ENCODE peak calls at places on chromosomes 16 and 17, in six cellular contexts. One of them, this sample, is unnamed. For H3K9me3, the result is how much of the 10 kb centered on the place peaks cover.

GRCh38 chr16:61937646-61938045 is 98.6 kb downstream of the CDH8 start:
- DNase-seq in A673: no peak
- DNase-seq in mucosa of descending colon: no peak
- DNase-seq in pancreas: no peak
- DNase-seq in adrenal gland: no peak
- DNase-seq in ascending aorta: no peak
- DNase-seq in this sample: no peak

GRCh38 chr17:10265100-10265810 is 66.8 kb upstream of the GAS7 start:
- DNase-seq in adrenal gland: no peak
- DNase-seq in A673: peak
- DNase-seq in pancreas: no peak
- DNase-seq in ascending aorta: no peak
- DNase-seq in mucosa of descending colon: no peak
- DNase-seq in this sample: no peak

GRCh38 chr17:80859004-80859941 is 132.4 kb upstream of the CHMP6 start:
- DNase-seq in mucosa of descending colon: peak
- DNase-seq in ascending aorta: peak
- DNase-seq in A673: peak
- DNase-seq in adrenal gland: peak
- DNase-seq in pancreas: peak
- DNase-seq in this sample: peak

GRCh38 chr16:86531193-86531550 is 20.8 kb downstream of the FOXF1 start:
- DNase-seq in pancreas: no peak
- DNase-seq in mucosa of descending colon: peak
- DNase-seq in A673: no peak
- DNase-seq in adrenal gland: peak
- DNase-seq in ascending aorta: no peak
- DNase-seq in this sample: peak

GRCh38 chr17:56653877-56654276 is 60.4 kb downstream of the NOG start:
- DNase-seq in pancreas: no peak
- DNase-seq in ascending aorta: no peak
- DNase-seq in adrenal gland: no peak
- DNase-seq in mucosa of descending colon: peak
- DNase-seq in A673: peak
- DNase-seq in this sample: peak

GRCh38 chr16:11004351-11004750 is 60.0 kb downstream of the CLEC16A start:
- DNase-seq in adrenal gland: no peak
- DNase-seq in pancreas: no peak
- DNase-seq in mucosa of descending colon: no peak
- DNase-seq in A673: no peak
- DNase-seq in ascending aorta: no peak
- DNase-seq in this sample: no peak

GRCh38 chr16:84233748-84234147 is 6.1 kb downstream of the KCNG4 start:
- DNase-seq in ascending aorta: no peak
- DNase-seq in pancreas: no peak
- DNase-seq in mucosa of descending colon: no peak
- DNase-seq in adrenal gland: no peak
- DNase-seq in A673: no peak
- DNase-seq in this sample: no peak

GRCh38 chr17:77400445-77400870 is 259.7 kb downstream of the SEC14L1 start:
- DNase-seq in adrenal gland: no peak
- DNase-seq in mucosa of descending colon: no peak
- DNase-seq in ascending aorta: no peak
- DNase-seq in A673: peak
- DNase-seq in pancreas: no peak
- DNase-seq in this sample: peak

GRCh38 chr16:6189216-6189615 is 1091.6 kb upstream of the EEF2KMT start:
- DNase-seq in pancreas: no peak
- DNase-seq in mucosa of descending colon: no peak
- DNase-seq in adrenal gland: no peak
- DNase-seq in ascending aorta: no peak
- DNase-seq in A673: no peak
- DNase-seq in this sample: no peak

GRCh38 chr17:17921192-17922082 is 50.8 kb downstream of the TOM1L2 start:
- DNase-seq in pancreas: no peak
- DNase-seq in A673: peak
- DNase-seq in mucosa of descending colon: no peak
- DNase-seq in ascending aorta: no peak
- DNase-seq in adrenal gland: no peak
- DNase-seq in this sample: peak

GRCh38 chr17:31457391-31458234 is 66.1 kb downstream of the RAB11FIP4 start:
- DNase-seq in pancreas: no peak
- DNase-seq in mucosa of descending colon: no peak
- DNase-seq in A673: no peak
- DNase-seq in ascending aorta: no peak
- DNase-seq in adrenal gland: no peak
- DNase-seq in this sample: peak

GRCh38 chr16:51596247-51596646 is 445.2 kb upstream of the SALL1 start:
- DNase-seq in A673: no peak
- DNase-seq in ascending aorta: no peak
- DNase-seq in pancreas: no peak
- DNase-seq in adrenal gland: no peak
- DNase-seq in mucosa of descending colon: no peak
- DNase-seq in this sample: no peak

GRCh38 chr17:45110676-45111611 is 21.4 kb downstream of the PLCD3 start:
- DNase-seq in adrenal gland: peak
- DNase-seq in ascending aorta: no peak
- DNase-seq in mucosa of descending colon: no peak
- DNase-seq in A673: no peak
- DNase-seq in pancreas: no peak
- DNase-seq in this sample: peak

GRCh38 chr17:75061055-75061438 is 14.0 kb downstream of the KCTD2 start:
- DNase-seq in ascending aorta: no peak
- DNase-seq in pancreas: no peak
- DNase-seq in adrenal gland: no peak
- DNase-seq in mucosa of descending colon: no peak
- DNase-seq in A673: no peak
- DNase-seq in this sample: no peak

GRCh38 chr17:54948380-54948779 is 20.1 kb downstream of the COX11 start:
- DNase-seq in pancreas: no peak
- DNase-seq in ascending aorta: no peak
- DNase-seq in A673: no peak
- DNase-seq in adrenal gland: no peak
- DNase-seq in mucosa of descending colon: no peak
- DNase-seq in this sample: no peak

GRCh38 chr17:69643686-69644085 is 229.2 kb downstream of the MAP2K6 start:
- DNase-seq in adrenal gland: no peak
- DNase-seq in A673: no peak
- DNase-seq in ascending aorta: no peak
- DNase-seq in pancreas: no peak
- DNase-seq in mucosa of descending colon: no peak
- DNase-seq in this sample: no peak

GRCh38 chr17:65156835-65157565 is 19.8 kb downstream of the RGS9 start:
- DNase-seq in pancreas: no peak
- DNase-seq in mucosa of descending colon: peak
- DNase-seq in ascending aorta: no peak
- DNase-seq in A673: no peak
- DNase-seq in adrenal gland: no peak
- DNase-seq in this sample: no peak

GRCh38 chr17:1931759-1932579 is 93.2 kb downstream of the RTN4RL1 start:
- DNase-seq in ascending aorta: no peak
- DNase-seq in adrenal gland: no peak
- DNase-seq in pancreas: peak
- DNase-seq in mucosa of descending colon: peak
- DNase-seq in A673: no peak
- DNase-seq in this sample: peak

GRCh38 chr17:80688994-80689635 is 144.5 kb downstream of the RPTOR start:
- DNase-seq in mucosa of descending colon: no peak
- DNase-seq in A673: no peak
- DNase-seq in adrenal gland: no peak
- DNase-seq in ascending aorta: no peak
- DNase-seq in pancreas: no peak
- DNase-seq in this sample: no peak

GRCh38 chr16:54026456-54026855 is 260.1 kb downstream of the IRX3 start:
- DNase-seq in pancreas: no peak
- DNase-seq in mucosa of descending colon: no peak
- DNase-seq in A673: no peak
- DNase-seq in adrenal gland: no peak
- DNase-seq in ascending aorta: no peak
- DNase-seq in this sample: no peak

GRCh38 chr17:48416971-48417370 is 13.0 kb downstream of the SKAP1 start:
- DNase-seq in adrenal gland: no peak
- DNase-seq in mucosa of descending colon: no peak
- DNase-seq in pancreas: no peak
- DNase-seq in ascending aorta: no peak
- DNase-seq in A673: no peak
- DNase-seq in this sample: no peak

GRCh38 chr16:50121721-50122445 is 31.2 kb upstream of the TENT4B start:
- DNase-seq in adrenal gland: no peak
- DNase-seq in A673: no peak
- DNase-seq in pancreas: no peak
- DNase-seq in ascending aorta: no peak
- DNase-seq in mucosa of descending colon: no peak
- DNase-seq in this sample: no peak

GRCh38 chr16:76207270-76207669 is 69.9 kb upstream of the CNTNAP4 start:
- DNase-seq in mucosa of descending colon: no peak
- DNase-seq in A673: no peak
- DNase-seq in ascending aorta: no peak
- DNase-seq in pancreas: no peak
- DNase-seq in adrenal gland: no peak
- DNase-seq in this sample: peak

GRCh38 chr16:46747777-46748651 is at the start of gene MYLK3:
- DNase-seq in A673: no peak
- DNase-seq in pancreas: no peak
- DNase-seq in ascending aorta: no peak
- DNase-seq in adrenal gland: no peak
- DNase-seq in mucosa of descending colon: no peak
- DNase-seq in this sample: peak

GRCh38 chr17:21823130-21823529 is 130.8 kb downstream of the KCNJ18 start:
- DNase-seq in mucosa of descending colon: no peak
- DNase-seq in ascending aorta: no peak
- DNase-seq in A673: no peak
- DNase-seq in adrenal gland: no peak
- DNase-seq in pancreas: no peak
- DNase-seq in this sample: no peak
- H3K9me3 ChIP-seq in mucosa of descending colon: under half
- H3K9me3 ChIP-seq in ascending aorta: under half
- H3K9me3 ChIP-seq in A673: half or more
- H3K9me3 ChIP-seq in adrenal gland: under half
- H3K9me3 ChIP-seq in pancreas: under half
- H3K9me3 ChIP-seq in this sample: half or more

GRCh38 chr17:83092931-83093330 is 13.5 kb downstream of the METRNL start:
- DNase-seq in mucosa of descending colon: peak
- DNase-seq in adrenal gland: no peak
- DNase-seq in pancreas: no peak
- DNase-seq in A673: no peak
- DNase-seq in ascending aorta: no peak
- DNase-seq in this sample: no peak
- H3K9me3 ChIP-seq in mucosa of descending colon: under half
- H3K9me3 ChIP-seq in adrenal gland: under half
- H3K9me3 ChIP-seq in pancreas: under half
- H3K9me3 ChIP-seq in A673: under half
- H3K9me3 ChIP-seq in ascending aorta: under half
- H3K9me3 ChIP-seq in this sample: under half

GRCh38 chr16:31754998-31755615 is 118.5 kb upstream of the ZNF267 start:
- DNase-seq in pancreas: no peak
- DNase-seq in ascending aorta: no peak
- DNase-seq in adrenal gland: no peak
- DNase-seq in A673: no peak
- DNase-seq in mucosa of descending colon: no peak
- DNase-seq in this sample: no peak
- H3K9me3 ChIP-seq in pancreas: under half
- H3K9me3 ChIP-seq in ascending aorta: half or more
- H3K9me3 ChIP-seq in adrenal gland: under half
- H3K9me3 ChIP-seq in A673: half or more
- H3K9me3 ChIP-seq in mucosa of descending colon: half or more
- H3K9me3 ChIP-seq in this sample: half or more

GRCh38 chr16:31745900-31746299 is 127.7 kb upstream of the ZNF267 start:
- DNase-seq in ascending aorta: no peak
- DNase-seq in mucosa of descending colon: no peak
- DNase-seq in A673: no peak
- DNase-seq in pancreas: no peak
- DNase-seq in adrenal gland: no peak
- DNase-seq in this sample: no peak
- H3K9me3 ChIP-seq in ascending aorta: half or more
- H3K9me3 ChIP-seq in mucosa of descending colon: half or more
- H3K9me3 ChIP-seq in A673: half or more
- H3K9me3 ChIP-seq in pancreas: under half
- H3K9me3 ChIP-seq in adrenal gland: under half
- H3K9me3 ChIP-seq in this sample: half or more

GRCh38 chr17:21678451-21679081 is 13.8 kb upstream of the KCNJ18 start:
- DNase-seq in mucosa of descending colon: peak
- DNase-seq in adrenal gland: no peak
- DNase-seq in A673: no peak
- DNase-seq in pancreas: no peak
- DNase-seq in ascending aorta: peak
- DNase-seq in this sample: no peak

GRCh38 chr17:21676281-21677111 is 15.8 kb upstream of the KCNJ18 start:
- DNase-seq in adrenal gland: no peak
- DNase-seq in A673: no peak
- DNase-seq in mucosa of descending colon: no peak
- DNase-seq in pancreas: no peak
- DNase-seq in ascending aorta: peak
- DNase-seq in this sample: no peak

GRCh38 chr17:21679256-21680146 is 12.8 kb upstream of the KCNJ18 start:
- DNase-seq in mucosa of descending colon: peak
- DNase-seq in adrenal gland: no peak
- DNase-seq in ascending aorta: peak
- DNase-seq in A673: no peak
- DNase-seq in pancreas: no peak
- DNase-seq in this sample: no peak

GRCh38 chr17:21677911-21678310 is 14.4 kb upstream of the KCNJ18 start:
- DNase-seq in ascending aorta: no peak
- DNase-seq in adrenal gland: no peak
- DNase-seq in mucosa of descending colon: no peak
- DNase-seq in pancreas: no peak
- DNase-seq in A673: no peak
- DNase-seq in this sample: no peak

GRCh38 chr17:21677126-21677910 is 15.0 kb upstream of the KCNJ18 start:
- DNase-seq in ascending aorta: peak
- DNase-seq in pancreas: no peak
- DNase-seq in A673: no peak
- DNase-seq in mucosa of descending colon: no peak
- DNase-seq in adrenal gland: no peak
- DNase-seq in this sample: no peak
- H3K9me3 ChIP-seq in ascending aorta: under half
- H3K9me3 ChIP-seq in pancreas: under half
- H3K9me3 ChIP-seq in A673: under half
- H3K9me3 ChIP-seq in mucosa of descending colon: under half
- H3K9me3 ChIP-seq in adrenal gland: under half
- H3K9me3 ChIP-seq in this sample: under half

GRCh38 chr16:35186045-35186759 is 1726.8 kb downstream of the TP53TG3F start:
- DNase-seq in A673: no peak
- DNase-seq in ascending aorta: no peak
- DNase-seq in mucosa of descending colon: no peak
- DNase-seq in adrenal gland: no peak
- DNase-seq in pancreas: no peak
- DNase-seq in this sample: no peak
- H3K9me3 ChIP-seq in A673: under half
- H3K9me3 ChIP-seq in ascending aorta: under half
- H3K9me3 ChIP-seq in mucosa of descending colon: half or more
- H3K9me3 ChIP-seq in adrenal gland: under half
- H3K9me3 ChIP-seq in pancreas: under half
- H3K9me3 ChIP-seq in this sample: half or more

This sample was measured in endodermal cell.